ENCODE peak calls at places on chromosomes 1 and 21, in four cellular contexts. F is small intestine; B is GM12892; W is activated CD4-positive, alpha-beta T cell treated with anti-CD3 and anti-CD28 coated beads, Interleukin-2, amount 50 U/mL, for 1 hour. C is an unnamed sample.

GRCh38 chr1:108843390-108844188 is 13.3 kb downstream of the AKNAD1 start:
- DNase-seq in B (no peak), W (no peak), F (no peak), C (no peak)

GRCh38 chr1:183349201-183349711 is 68.9 kb downstream of the NMNAT2 start:
- DNase-seq in B (no peak), W (no peak), F (no peak), C (no peak)

GRCh38 chr21:42037943-42038342 is 27.8 kb upstream of the ZBTB21 start:
- DNase-seq in W (no peak), B (no peak), F (peak; percentile 76), C (no peak)

GRCh38 chr1:1213919-1214599 is at the start of gene TNFRSF4:
- DNase-seq in F (no peak), B (no peak), W (no peak), C (no peak)

GRCh38 chr21:41247561-41247968 is 69.0 kb upstream of the FAM3B start:
- DNase-seq in B (no peak), F (peak; percentile 82), W (no peak), C (no peak)

GRCh38 chr1:201779351-201779880 is 49.5 kb upstream of the IPO9 start:
- DNase-seq in B (no peak), W (no peak), F (no peak), C (no peak)

GRCh38 chr1:22846453-22846852 is 126.2 kb downstream of the LACTBL1 start:
- DNase-seq in W (no peak), F (no peak), B (no peak), C (no peak)

GRCh38 chr1:226568077-226568831 is 19.7 kb downstream of the STUM start:
- DNase-seq in F (peak; percentile 17), B (no peak), W (no peak), C (no peak)

GRCh38 chr1:96206451-96206850 is 515.1 kb upstream of the PTBP2 start:
- DNase-seq in B (no peak), F (no peak), W (no peak), C (no peak)

GRCh38 chr1:6603851-6604558 is 1.3 kb upstream of the KLHL21 start:
- DNase-seq in F (no peak), W (no peak), B (no peak), C (no peak)

GRCh38 chr1:234608026-234608719 is 1.8 kb downstream of the IRF2BP2 start:
- DNase-seq in B (peak; percentile 48), W (peak; percentile 76), F (peak; percentile 94), C (peak; percentile 88)

GRCh38 chr1:181587870-181588438 is 104.6 kb downstream of the CACNA1E start:
- DNase-seq in B (peak; percentile 13), W (no peak), F (no peak), C (no peak)

GRCh38 chr1:11541236-11541635 is 62.3 kb downstream of the DISP3 start:
- DNase-seq in W (no peak), B (no peak), F (no peak), C (no peak)

GRCh38 chr1:154730986-154731489 is 123.1 kb upstream of the ADAR start:
- DNase-seq in B (no peak), W (no peak), F (no peak), C (no peak)

GRCh38 chr1:163673076-163673475 is 351.3 kb downstream of the NUF2 start:
- DNase-seq in W (no peak), B (no peak), F (no peak), C (no peak)

GRCh38 chr1:53896673-53897229 is 2.8 kb downstream of the DIO1 start:
- DNase-seq in F (no peak), W (no peak), B (no peak), C (no peak)